ENCODE peak calls at places on chromosomes 5 and 9, in ten cellular contexts. W is B cell, N is WERI-Rb-1, Q is HFFc6, V is stomach, M is choroid plexus epithelial cell, J is glutamatergic neuron, I is PC-9, H is fibroblast of mammary gland, B is tibial artery. U is an unnamed sample.

GRCh38 chr5:158498959-158499679 is 600.6 kb downstream of the EBF1 start:
- DNase-seq in W (no peak), N (no peak), Q (no peak), V (no peak), M (no peak), J (no peak), I (no peak), H (peak; percentile 28), B (no peak), U (no peak)

GRCh38 chr9:125238915-125239446 is 2.2 kb downstream of the HSPA5 start:
- DNase-seq in W (no peak), N (no peak), Q (no peak), V (no peak), M (no peak), J (no peak), I (no peak), H (no peak), B (no peak), U (no peak)

GRCh38 chr9:20684865-20685696 is 1.0 kb downstream of the FOCAD start:
- DNase-seq in W (no peak), N (no peak), Q (peak; percentile 71), V (no peak), M (peak; percentile 85), J (no peak), I (no peak), H (peak; percentile 87), B (no peak), U (no peak)

GRCh38 chr5:128062172-128062746 is 21.3 kb upstream of the SLC12A2 start:
- DNase-seq in W (no peak), N (no peak), Q (peak; percentile 67), V (no peak), M (peak; percentile 74), J (no peak), I (no peak), H (peak; percentile 67), B (no peak), U (no peak)

GRCh38 chr9:70060883-70061507 is 17.3 kb downstream of the MAMDC2 start:
- DNase-seq in W (no peak), N (no peak), Q (no peak), V (no peak), M (no peak), J (no peak), I (no peak), H (no peak), B (no peak), U (no peak)

GRCh38 chr5:177036443-177036842 is 13.9 kb downstream of the ZNF346 start:
- DNase-seq in W (no peak), N (no peak), Q (no peak), V (no peak), M (no peak), J (no peak), I (no peak), H (no peak), B (no peak), U (no peak)

GRCh38 chr5:14588758-14589543 is 7.4 kb downstream of the OTULINL start:
- DNase-seq in W (no peak), N (no peak), Q (no peak), V (no peak), M (no peak), J (no peak), I (no peak), H (no peak), B (no peak), U (no peak)

GRCh38 chr5:6594066-6594465 is 38.8 kb downstream of the NSUN2 start:
- DNase-seq in W (no peak), N (no peak), Q (no peak), V (no peak), M (no peak), J (no peak), I (no peak), H (no peak), B (no peak), U (no peak)

GRCh38 chr5:132566657-132567056 is 9.9 kb downstream of the RAD50 start:
- DNase-seq in W (no peak), N (no peak), Q (no peak), V (no peak), M (no peak), J (no peak), I (no peak), H (no peak), B (no peak), U (no peak)

GRCh38 chr9:91474656-91475055 is 51.0 kb upstream of the NFIL3 start:
- DNase-seq in W (no peak), N (no peak), Q (peak; percentile 25), V (no peak), M (peak; percentile 47), J (no peak), I (no peak), H (peak; percentile 53), B (no peak), U (no peak)

GRCh38 chr9:115733736-115734135 is 419.9 kb upstream of the PAPPA start:
- DNase-seq in W (no peak), N (no peak), Q (no peak), V (no peak), M (no peak), J (no peak), I (no peak), H (peak; percentile 64), B (no peak), U (no peak)

GRCh38 chr9:99133145-99133544 is 28.2 kb downstream of the TGFBR1 start:
- DNase-seq in W (no peak), N (no peak), Q (no peak), V (no peak), M (no peak), J (no peak), I (no peak), H (no peak), B (no peak), U (no peak)

DNA sequence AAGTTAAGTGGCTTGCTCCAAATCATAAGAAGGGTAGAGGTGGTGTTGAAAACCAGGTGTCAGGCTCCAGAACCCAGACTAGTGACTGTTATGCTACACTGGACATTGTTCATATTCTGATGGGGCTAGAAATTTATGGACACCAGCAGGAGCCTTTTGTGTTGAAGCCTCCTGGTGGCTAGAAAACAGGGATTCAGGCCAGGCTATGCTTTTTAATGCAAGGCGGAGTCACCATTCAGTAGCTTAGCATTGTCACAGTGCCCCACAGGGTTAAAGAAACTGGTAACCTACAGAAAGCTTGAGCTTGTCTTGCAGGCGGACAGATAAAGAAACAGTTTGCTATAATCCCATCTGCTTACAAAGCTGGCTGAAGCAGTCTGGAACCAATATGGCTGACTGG is 23.0 kb upstream of the GOLM1 start:
- DNase-seq in W (no peak), N (no peak), Q (no peak), V (no peak), M (peak; percentile 16), J (no peak), I (no peak), H (no peak), B (no peak), U (no peak)
- TF ChIP-seq CTCF in W (no peak), N (no peak), Q (no peak), V (no peak), M (peak; percentile 47), J (no peak), I (no peak), H (peak; percentile 8), B (no peak), U (no peak)

DNA sequence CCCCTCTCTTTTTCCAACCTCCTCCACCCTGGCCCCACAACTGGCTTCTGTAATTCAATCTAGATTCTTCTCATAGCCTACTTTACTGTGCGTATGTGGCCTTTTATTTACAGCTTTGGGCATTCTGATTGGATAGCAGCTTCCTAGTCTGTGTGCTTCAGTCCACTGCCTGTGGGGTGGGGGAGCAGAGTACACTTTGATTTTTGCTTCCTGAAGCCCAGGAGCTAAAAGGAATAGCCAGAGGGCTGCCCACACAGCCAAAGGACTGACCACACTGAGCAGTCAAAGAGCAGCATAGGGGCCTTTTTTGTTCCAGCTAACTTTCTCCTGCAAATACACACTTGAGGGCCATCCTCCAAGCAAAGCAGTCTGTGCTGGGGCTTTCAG is 30.5 kb downstream of the RUSC2 start:
- DNase-seq in W (no peak), N (no peak), Q (no peak), V (no peak), M (peak; percentile 61), J (no peak), I (no peak), H (no peak), B (no peak), U (no peak)
- TF ChIP-seq CTCF in W (no peak), N (no peak), Q (no peak), V (no peak), M (no peak), J (no peak), I (no peak), H (no peak), B (no peak), U (no peak)

GRCh38 chr5:148844433-148845279 is 18.2 kb downstream of the ADRB2 start:
- DNase-seq in W (no peak), N (no peak), Q (no peak), V (no peak), M (no peak), J (no peak), I (no peak), H (no peak), B (no peak), U (peak; percentile 64)
- TF ChIP-seq CTCF in W (no peak), N (no peak), Q (peak; percentile 33), V (no peak), M (no peak), J (no peak), I (no peak), H (no peak), B (no peak), U (no peak)

GRCh38 chr9:84317563-84317962 is 23.0 kb downstream of the SLC28A3 start:
- DNase-seq in W (no peak), N (no peak), Q (no peak), V (no peak), M (no peak), J (no peak), I (no peak), H (no peak), B (no peak), U (peak; percentile 41)
- TF ChIP-seq CTCF in W (no peak), N (peak; percentile 47), Q (peak; percentile 54), V (no peak), M (peak; percentile 42), J (no peak), I (peak; percentile 11), H (peak; percentile 15), B (no peak), U (peak; percentile 42)

GRCh38 chr5:94807985-94808384 is 189.5 kb downstream of the SLF1 start:
- DNase-seq in W (no peak), N (no peak), Q (no peak), V (no peak), M (no peak), J (no peak), I (no peak), H (no peak), B (no peak), U (no peak)
- TF ChIP-seq CTCF in W (no peak), N (no peak), Q (no peak), V (no peak), M (no peak), J (no peak), I (no peak), H (no peak), B (no peak), U (no peak)